ENCODE peak calls at places on chromosomes 2 and 18, in five cellular contexts. One of them, this sample, is unnamed.

GRCh38 chr2:180657054-180657453 is 323.4 kb upstream of the UBE2E3 start:
- DNase-seq in keratinocyte: peak; percentile 61
- DNase-seq in neural progenitor cell: no peak
- DNase-seq in hepatocyte: peak; percentile 60
- DNase-seq in fibroblast of lung: no peak
- DNase-seq in this sample: no peak

GRCh38 chr2:6788614-6789013 is 77.1 kb downstream of the CMPK2 start:
- DNase-seq in keratinocyte: no peak
- DNase-seq in hepatocyte: no peak
- DNase-seq in fibroblast of lung: no peak
- DNase-seq in neural progenitor cell: no peak
- DNase-seq in this sample: no peak

GRCh38 chr2:215479536-215480240 is 43.8 kb upstream of the FN1 start:
- DNase-seq in keratinocyte: no peak
- DNase-seq in fibroblast of lung: no peak
- DNase-seq in neural progenitor cell: no peak
- DNase-seq in hepatocyte: no peak
- DNase-seq in this sample: no peak

GRCh38 chr18:57891707-57892391 is 88.7 kb upstream of the ATP8B1 start:
- DNase-seq in fibroblast of lung: no peak
- DNase-seq in neural progenitor cell: no peak
- DNase-seq in hepatocyte: no peak
- DNase-seq in keratinocyte: no peak
- DNase-seq in this sample: no peak

GRCh38 chr2:43131051-43131889 is 95.1 kb downstream of the ZFP36L2 start:
- DNase-seq in hepatocyte: peak; percentile 91
- DNase-seq in neural progenitor cell: peak; percentile 41
- DNase-seq in keratinocyte: peak; percentile 98
- DNase-seq in fibroblast of lung: peak; percentile 78
- DNase-seq in this sample: peak; percentile 98

GRCh38 chr2:31329081-31329605 is 85.4 kb downstream of the XDH start:
- DNase-seq in neural progenitor cell: no peak
- DNase-seq in hepatocyte: no peak
- DNase-seq in fibroblast of lung: no peak
- DNase-seq in keratinocyte: no peak
- DNase-seq in this sample: no peak

GRCh38 chr2:240462073-240462703 is 26.7 kb downstream of the GPC1 start:
- DNase-seq in keratinocyte: no peak
- DNase-seq in hepatocyte: no peak
- DNase-seq in fibroblast of lung: no peak
- DNase-seq in neural progenitor cell: no peak
- DNase-seq in this sample: no peak

GRCh38 chr2:241619602-241620418 is 17.1 kb downstream of the THAP4 start:
- DNase-seq in hepatocyte: no peak
- DNase-seq in fibroblast of lung: no peak
- DNase-seq in neural progenitor cell: no peak
- DNase-seq in keratinocyte: no peak
- DNase-seq in this sample: no peak

GRCh38 chr2:119333360-119333759 is 33.3 kb downstream of the C2orf76 start:
- DNase-seq in neural progenitor cell: no peak
- DNase-seq in hepatocyte: no peak
- DNase-seq in fibroblast of lung: peak; percentile 6
- DNase-seq in keratinocyte: no peak
- DNase-seq in this sample: no peak

GRCh38 chr2:72965770-72966430 is 48.6 kb downstream of the EMX1 start:
- DNase-seq in hepatocyte: peak; percentile 32
- DNase-seq in neural progenitor cell: no peak
- DNase-seq in keratinocyte: no peak
- DNase-seq in fibroblast of lung: no peak
- DNase-seq in this sample: no peak

GRCh38 chr18:69469444-69469919 is 68.8 kb downstream of the DOK6 start:
- DNase-seq in neural progenitor cell: peak; percentile 40
- DNase-seq in fibroblast of lung: no peak
- DNase-seq in keratinocyte: no peak
- DNase-seq in hepatocyte: no peak
- DNase-seq in this sample: peak; percentile 31

GRCh38 chr2:10847008-10847407 is 34.4 kb upstream of the PDIA6 start:
- DNase-seq in keratinocyte: no peak
- DNase-seq in neural progenitor cell: no peak
- DNase-seq in hepatocyte: no peak
- DNase-seq in fibroblast of lung: no peak
- DNase-seq in this sample: no peak

GRCh38 chr2:63790913-63791312 is 50.8 kb upstream of the UGP2 start:
- DNase-seq in hepatocyte: peak; percentile 57
- DNase-seq in neural progenitor cell: no peak
- DNase-seq in keratinocyte: no peak
- DNase-seq in fibroblast of lung: peak; percentile 92
- DNase-seq in this sample: no peak

DNA sequence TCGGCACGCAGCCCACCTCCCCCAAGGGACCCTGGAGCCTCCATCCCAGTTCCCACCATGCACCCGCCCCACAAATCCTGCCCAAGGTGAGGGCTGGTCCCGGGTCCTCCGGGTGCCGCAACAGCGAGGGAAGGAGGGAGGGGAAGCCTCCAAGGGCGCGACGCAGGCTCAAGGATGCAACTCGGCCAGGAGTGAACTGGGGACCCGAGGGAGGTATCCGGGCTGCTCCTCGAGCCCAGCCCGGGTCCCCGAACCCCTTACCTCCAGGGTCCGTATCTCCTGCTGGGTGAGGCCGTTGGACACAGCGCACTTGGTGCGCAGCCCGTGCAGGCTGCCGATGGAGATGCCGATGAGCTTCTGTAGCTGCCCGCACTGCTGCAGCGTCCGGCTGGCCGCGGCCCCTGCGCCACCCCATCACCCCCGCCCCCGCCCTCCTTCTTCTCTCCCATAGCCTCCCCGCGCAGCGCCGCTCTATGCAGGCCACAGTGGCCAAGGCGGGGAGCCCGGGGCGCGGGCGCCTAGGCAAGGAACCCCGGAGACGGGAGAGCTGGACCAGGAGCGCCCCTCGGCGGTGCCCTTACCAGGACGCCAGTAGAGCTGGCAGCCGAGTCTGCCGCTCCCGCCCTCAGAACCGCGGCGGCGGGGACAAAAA is 124.1 kb downstream of the ANKRD30BL start:
- DNase-seq in keratinocyte: no peak
- DNase-seq in fibroblast of lung: no peak
- DNase-seq in neural progenitor cell: peak; percentile 83
- DNase-seq in hepatocyte: peak; percentile 35
- DNase-seq in this sample: no peak
- TF ChIP-seq CTCF in keratinocyte: no peak
- TF ChIP-seq CTCF in fibroblast of lung: no peak
- TF ChIP-seq CTCF in neural progenitor cell: peak; percentile 32
- TF ChIP-seq CTCF in hepatocyte: peak; percentile 11
- TF ChIP-seq CTCF in this sample: no peak

DNA sequence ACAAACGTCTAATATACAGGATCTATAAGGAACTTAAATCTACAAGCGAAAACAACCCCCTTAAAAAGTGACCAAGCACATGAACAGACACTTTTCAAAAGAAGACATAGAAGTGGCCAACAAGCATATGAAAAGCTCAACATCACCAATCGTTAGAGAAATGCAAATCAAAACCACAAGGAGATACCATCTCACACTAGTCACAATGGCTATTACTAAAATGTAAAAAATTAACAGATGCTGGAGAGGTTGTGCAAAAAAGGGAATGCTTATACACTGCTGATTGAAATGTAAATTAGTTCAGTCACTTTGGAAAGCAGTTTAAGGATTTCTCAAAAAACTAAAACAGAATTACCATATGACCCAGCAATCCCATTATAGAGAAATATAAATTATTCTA is 1148.5 kb upstream of the FAM98A start:
- DNase-seq in neural progenitor cell: no peak
- DNase-seq in keratinocyte: no peak
- DNase-seq in fibroblast of lung: no peak
- DNase-seq in hepatocyte: no peak
- DNase-seq in this sample: no peak
- H3K79me2 ChIP-seq in neural progenitor cell: no peaks in the 10 kb centered on the region
- H3K79me2 ChIP-seq in keratinocyte: no peaks in the 10 kb centered on the region
- H3K79me2 ChIP-seq in fibroblast of lung: no peaks in the 10 kb centered on the region
- H3K79me2 ChIP-seq in hepatocyte: no peaks in the 10 kb centered on the region
- H3K79me2 ChIP-seq in this sample: no peaks in the 10 kb centered on the region

GRCh38 chr18:30889582-30890301 is 152.8 kb downstream of the DSC3 start:
- DNase-seq in neural progenitor cell: peak; percentile 66
- DNase-seq in keratinocyte: no peak
- DNase-seq in hepatocyte: peak; percentile 42
- DNase-seq in fibroblast of lung: peak; percentile 0
- DNase-seq in this sample: no peak
- TF ChIP-seq CTCF in neural progenitor cell: peak; percentile 73
- TF ChIP-seq CTCF in keratinocyte: peak; percentile 47
- TF ChIP-seq CTCF in hepatocyte: peak; percentile 67
- TF ChIP-seq CTCF in fibroblast of lung: no peak
- TF ChIP-seq CTCF in this sample: peak; percentile 35

GRCh38 chr2:207092803-207093202 is 72.9 kb downstream of the KLF7 start:
- DNase-seq in fibroblast of lung: peak; percentile 35
- DNase-seq in keratinocyte: no peak
- DNase-seq in hepatocyte: no peak
- DNase-seq in neural progenitor cell: no peak
- DNase-seq in this sample: no peak
- H3K79me2 ChIP-seq in fibroblast of lung: peaks cover 18% of the 10 kb centered on the region
- H3K79me2 ChIP-seq in keratinocyte: peaks cover 79% of the 10 kb centered on the region
- H3K79me2 ChIP-seq in hepatocyte: peaks cover 6% of the 10 kb centered on the region
- H3K79me2 ChIP-seq in neural progenitor cell: no peaks in the 10 kb centered on the region
- H3K79me2 ChIP-seq in this sample: no peaks in the 10 kb centered on the region